ENCODE peak calls at places on chromosomes 5 and 9, in four cellular contexts. P, S, R and O are unnamed samples.

GRCh38 chr5:158080112-158080511 is 221.2 kb upstream of the CLINT1 start:
- DNase-seq in S (no peak), R (no peak), P (no peak), O (no peak)

GRCh38 chr5:173454764-173455598 is 126.8 kb upstream of the STC2 start:
- DNase-seq in S (no peak), R (no peak), P (no peak), O (no peak)

GRCh38 chr5:179405426-179406030 is 60.3 kb upstream of the ADAMTS2 start:
- DNase-seq in R (no peak), S (no peak), P (no peak), O (no peak)

GRCh38 chr5:168177831-168178450 is 113.5 kb upstream of the WWC1 start:
- DNase-seq in P (no peak), S (no peak), R (no peak), O (no peak)

GRCh38 chr9:130607640-130608420 is 28.5 kb downstream of the FUBP3 start:
- DNase-seq in R (no peak), P (no peak), S (no peak), O (no peak)

GRCh38 chr5:171750316-171750788 is 35.3 kb upstream of the SMIM23 start:
- DNase-seq in R (no peak), S (no peak), P (peak), O (no peak)

GRCh38 chr9:4144869-4145268 is 155.0 kb downstream of the GLIS3 start:
- DNase-seq in R (no peak), S (no peak), P (no peak), O (no peak)

GRCh38 chr9:71716138-71716909 is 52.0 kb downstream of the CEMIP2 start:
- DNase-seq in R (no peak), S (no peak), P (peak), O (peak)